ENCODE peak calls at places on chromosomes 16 and 17, in seven cellular contexts. C is AG04450, Y is ovary, F is HepG2, G is lower leg skin, X is mucosa of descending colon, I is IMR-90. L is an unnamed sample.
A peak's percentile ranks its signal among the peaks of the same experiment; 100 is the strongest.

GRCh38 chr17:69084911-69085310 is 24.2 kb upstream of the ABCA9 start:
- DNase-seq in C (no peak), Y (no peak), F (peak; percentile 50), G (no peak), X (peak; percentile 41), I (no peak), L (no peak)

GRCh38 chr16:50627419-50627818 is 53.7 kb downstream of the SNX20 start:
- DNase-seq in C (no peak), Y (peak; percentile 88), F (no peak), G (peak; percentile 42), X (no peak), I (no peak), L (peak; percentile 70)

GRCh38 chr17:29007456-29008455 is 1.9 kb upstream of the SEZ6 start:
- DNase-seq in C (no peak), Y (no peak), F (no peak), G (no peak), X (no peak), I (peak; percentile 7), L (peak; percentile 15)

GRCh38 chr17:29891131-29891530 is 38.9 kb downstream of the SSH2 start:
- DNase-seq in C (no peak), Y (no peak), F (no peak), G (no peak), X (no peak), I (no peak), L (no peak)

GRCh38 chr16:2953706-2954105 is 10.4 kb upstream of the KREMEN2 start:
- DNase-seq in C (no peak), Y (no peak), F (no peak), G (no peak), X (no peak), I (no peak), L (no peak)

GRCh38 chr17:4939554-4939803 is 367 bp downstream of the SLC25A11 start:
- DNase-seq in C (no peak), Y (no peak), F (no peak), G (no peak), X (no peak), I (no peak), L (no peak)

GRCh38 chr17:44203731-44204452 is 4.2 kb upstream of the ATXN7L3 start:
- DNase-seq in C (no peak), Y (no peak), F (peak; percentile 78), G (no peak), X (no peak), I (peak; percentile 31), L (peak; percentile 71)

GRCh38 chr16:84970447-84971127 is 40.7 kb downstream of the ZDHHC7 start:
- DNase-seq in C (peak; percentile 64), Y (peak; percentile 85), F (peak; percentile 73), G (peak; percentile 57), X (peak; percentile 79), I (peak; percentile 76), L (peak; percentile 73)

GRCh38 chr17:8681175-8681949 is 50.8 kb upstream of the MYH10 start:
- DNase-seq in C (no peak), Y (no peak), F (no peak), G (no peak), X (no peak), I (peak; percentile 65), L (peak; percentile 98)

GRCh38 chr17:62693616-62694415 is 66.3 kb downstream of the MRC2 start:
- DNase-seq in C (no peak), Y (no peak), F (no peak), G (no peak), X (no peak), I (no peak), L (no peak)

GRCh38 chr17:9237661-9238301 is 216.5 kb downstream of the NTN1 start:
- DNase-seq in C (no peak), Y (no peak), F (peak; percentile 91), G (no peak), X (peak; percentile 43), I (no peak), L (no peak)

DNA sequence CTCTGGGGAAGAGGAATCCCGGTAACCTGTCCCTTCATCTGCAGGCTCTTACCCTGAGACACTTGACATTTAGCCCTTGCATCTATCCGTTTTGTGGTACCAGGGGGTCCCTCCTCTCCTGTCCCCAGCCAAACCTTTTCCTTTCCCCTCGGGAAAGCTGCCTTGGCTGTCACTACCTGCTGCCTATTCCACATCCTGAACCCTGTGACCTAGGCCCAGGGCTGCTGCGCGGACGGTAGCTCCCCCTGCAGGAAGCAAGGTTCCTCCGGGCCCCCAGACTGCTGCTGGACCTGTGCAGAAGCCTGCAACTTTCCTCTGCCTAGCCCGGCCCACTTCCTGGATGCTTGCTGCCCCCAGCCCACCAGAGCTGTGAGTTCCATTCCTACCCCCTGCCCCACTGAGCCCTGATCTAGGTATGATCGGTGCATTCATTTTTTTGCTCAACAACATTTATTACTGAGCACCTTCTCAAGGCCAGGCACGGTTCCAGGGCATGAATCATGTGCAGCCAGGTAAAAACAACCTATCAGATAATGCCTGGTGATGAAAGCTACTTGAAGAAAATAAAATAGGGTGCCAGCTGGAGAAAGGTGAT is 10.5 kb upstream of the ALDOA start:
- DNase-seq in C (no peak), Y (no peak), F (peak; percentile 62), G (no peak), X (peak; percentile 69), I (no peak), L (no peak)
- TF ChIP-seq CTCF in C (peak; percentile 46), Y (no peak), F (peak; percentile 95), G (no peak), X (no peak), I (peak; percentile 35), L (peak; percentile 53)

DNA sequence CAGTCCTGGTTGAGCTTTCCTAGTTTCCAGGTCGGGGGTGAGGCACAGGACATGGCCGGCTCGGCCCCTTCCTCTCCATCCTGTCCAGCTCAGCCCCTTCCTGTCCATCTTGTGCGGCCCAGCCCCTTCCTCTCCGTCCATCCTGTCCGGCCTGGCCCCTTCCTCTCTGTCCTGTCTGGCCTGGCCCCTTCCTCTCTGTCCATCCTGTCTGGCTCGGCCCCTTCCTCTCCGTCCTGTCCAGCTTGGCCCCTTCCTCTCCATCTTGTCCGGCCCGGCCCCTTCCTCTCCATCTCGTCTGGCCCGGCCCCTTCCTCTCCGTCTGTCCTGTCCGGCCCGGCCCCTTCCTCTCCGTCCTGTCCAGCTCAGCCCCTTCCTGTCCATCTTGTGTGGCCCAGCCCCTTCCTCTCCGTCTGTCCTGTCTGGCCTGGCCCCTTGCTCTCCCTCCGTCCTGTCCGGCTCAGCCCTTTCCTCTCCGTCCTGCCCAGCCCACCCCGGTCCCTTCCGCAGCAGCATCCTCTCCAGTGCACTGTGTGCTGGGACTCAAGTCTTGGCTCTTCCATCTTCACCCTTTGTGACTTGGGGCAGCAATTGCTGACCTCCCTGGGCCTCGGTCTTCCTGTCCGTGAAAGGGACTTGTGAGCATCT is 5.5 kb upstream of the ZNF750 start:
- DNase-seq in C (no peak), Y (no peak), F (no peak), G (no peak), X (no peak), I (no peak), L (no peak)
- H3K4me3 ChIP-seq in C (no peak overlapping the region), Y (no peak overlapping the region), F (no peak overlapping the region), G (no peak overlapping the region), X (no peak overlapping the region), I (no peak overlapping the region), L (no peak overlapping the region)

DNA sequence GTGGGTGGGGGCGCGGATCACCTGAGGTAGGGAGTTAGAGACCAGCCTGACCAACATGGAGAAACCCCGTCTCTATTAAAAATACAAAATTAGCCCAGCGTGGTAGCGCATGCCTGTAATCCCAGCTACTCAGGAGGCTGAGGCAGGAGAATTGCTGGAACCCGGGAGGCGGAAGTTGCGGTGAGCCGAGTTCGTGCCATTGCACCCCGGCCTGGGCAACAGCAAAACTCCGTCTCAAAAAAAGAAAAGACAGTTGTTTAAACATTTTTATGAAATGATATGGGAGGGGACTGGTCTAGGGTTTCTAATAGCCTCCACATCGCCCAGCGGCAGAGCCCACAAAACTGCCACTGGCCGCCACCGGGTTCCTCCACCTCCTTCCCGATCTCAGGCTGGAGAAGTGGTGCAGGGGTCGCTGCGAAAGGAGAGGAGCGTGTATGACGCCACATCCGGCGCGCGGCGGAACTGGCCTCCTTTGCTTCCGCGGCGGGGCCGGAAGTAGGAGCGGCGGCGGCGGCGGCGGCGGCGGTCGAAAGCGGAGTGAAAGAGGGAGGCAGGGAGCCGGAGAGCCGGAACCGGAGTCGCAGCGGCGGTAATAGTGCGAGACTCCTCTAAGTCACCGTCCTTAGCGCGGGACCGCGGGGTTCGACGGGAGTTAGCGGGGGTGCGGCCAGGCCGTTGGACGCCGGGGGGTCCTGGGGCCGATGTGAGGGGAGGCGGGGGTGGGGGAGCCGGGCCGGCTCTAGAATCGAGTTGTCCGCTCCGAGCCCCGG is at the start of gene PPP4C:
- DNase-seq in C (peak; percentile 66), Y (peak; percentile 87), F (peak; percentile 88), G (peak; percentile 86), X (peak; percentile 95), I (peak; percentile 88), L (peak; percentile 85)
- TF ChIP-seq CTCF in C (peak; percentile 8), Y (no peak), F (peak; percentile 51), G (no peak), X (no peak), I (peak; percentile 11), L (peak; percentile 9)

DNA sequence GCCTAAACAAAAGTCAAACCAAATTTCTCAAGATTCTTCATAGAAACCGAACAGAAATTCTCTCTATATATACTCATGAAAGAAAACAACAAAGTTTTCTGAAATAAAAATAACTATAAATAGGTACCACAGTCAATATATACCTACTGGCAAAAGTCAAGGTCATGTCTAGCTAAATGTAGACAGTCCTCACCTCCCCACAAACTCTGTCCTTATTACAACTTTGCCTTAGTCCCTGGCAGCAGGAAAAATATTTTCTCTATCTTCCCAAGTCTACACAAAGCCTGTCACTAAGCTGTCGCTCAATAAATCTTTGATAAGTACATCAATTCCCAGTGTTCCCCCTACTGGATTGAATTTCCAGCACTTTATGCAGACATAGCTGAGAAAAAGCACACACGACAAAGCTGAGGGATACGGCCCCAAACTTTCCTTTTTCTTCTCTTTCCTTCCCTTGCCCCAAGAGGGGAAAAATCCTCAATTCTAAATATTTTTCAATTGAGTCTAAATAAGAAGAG is 2.7 kb downstream of the CFAP20 start:
- DNase-seq in C (no peak), Y (no peak), F (no peak), G (no peak), X (no peak), I (no peak), L (no peak)
- H3K4me3 ChIP-seq in C (peak overlapping the region; percentile 91), Y (no peak overlapping the region), F (peak overlapping the region; percentile 95), G (no peak overlapping the region), X (no peak overlapping the region), I (no peak overlapping the region), L (peak overlapping the region; percentile 95)

GRCh38 chr17:75693500-75694481 is 26.7 kb downstream of the SAP30BP start:
- DNase-seq in C (no peak), Y (no peak), F (no peak), G (peak; percentile 93), X (no peak), I (peak; percentile 56), L (peak; percentile 45)
- TF ChIP-seq CTCF in C (no peak), Y (no peak), F (no peak), G (no peak), X (no peak), I (peak; percentile 15), L (no peak)

DNA sequence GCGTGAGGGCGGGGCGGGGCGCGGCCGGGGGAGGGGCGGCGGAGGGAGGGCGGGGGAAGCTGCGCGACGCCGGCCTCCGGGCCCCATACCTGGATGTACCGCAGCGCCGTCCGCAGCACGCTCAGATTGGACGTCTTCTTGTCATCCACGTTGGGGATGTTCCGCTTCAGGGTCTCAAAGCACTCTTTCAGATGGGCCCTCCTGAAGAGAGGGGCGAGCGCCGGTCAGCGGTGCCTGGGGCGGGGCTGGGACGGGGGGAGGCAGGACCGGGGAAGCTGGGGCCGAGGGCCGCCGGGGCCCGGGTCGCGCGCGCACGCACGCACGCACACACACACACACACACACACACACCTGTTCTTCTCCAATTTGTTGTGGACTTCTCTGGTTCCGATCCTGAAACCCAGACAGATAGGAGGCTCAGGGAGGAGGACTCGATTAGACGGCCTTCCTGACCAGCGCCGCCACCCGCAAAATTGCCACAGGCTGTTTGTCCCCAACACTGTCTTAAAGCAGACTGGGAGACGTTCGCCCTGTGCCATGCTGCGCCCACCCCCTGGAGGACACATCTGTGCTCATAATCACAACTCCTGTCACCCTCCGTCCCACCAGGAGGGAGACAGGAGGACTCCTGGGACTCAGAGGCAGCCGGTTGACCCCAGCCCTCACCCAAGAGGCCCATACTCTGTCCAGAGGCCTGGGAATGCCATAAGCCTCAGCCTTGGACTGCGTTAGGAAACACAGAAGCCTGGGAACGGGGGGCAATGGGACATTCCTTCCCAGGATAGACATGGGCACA is 6.7 kb downstream of the MNT start:
- DNase-seq in C (no peak), Y (peak; percentile 64), F (no peak), G (no peak), X (peak; percentile 77), I (no peak), L (no peak)
- H3K4me3 ChIP-seq in C (peak overlapping the region; percentile 42), Y (peak overlapping the region; percentile 50), F (no peak overlapping the region), G (no peak overlapping the region), X (no peak overlapping the region), I (peak overlapping the region; percentile 24), L (peak overlapping the region; percentile 53)